ENCODE peak calls at places on chromosomes 13 and 19, in five cellular contexts. F is BJ, A is cardiac muscle cell, W is T-helper 2 cell, N is RCC 7860. Z is an unnamed sample.

GRCh38 chr13:90884066-90884465 is 463.4 kb upstream of the MIR17HG start:
- DNase-seq in F (no peak), A (no peak), W (no peak), N (no peak), Z (no peak)

GRCh38 chr13:21688056-21688455 is 17.2 kb downstream of the FGF9 start:
- DNase-seq in F (no peak), A (no peak), W (no peak), N (no peak), Z (no peak)

GRCh38 chr19:2666344-2666994 is 36.0 kb downstream of the GNG7 start:
- DNase-seq in F (no peak), A (no peak), W (no peak), N (no peak), Z (no peak)

GRCh38 chr19:16252459-16253205 is 54.9 kb downstream of the AP1M1 start:
- DNase-seq in F (no peak), A (no peak), W (no peak), N (no peak), Z (peak)

GRCh38 chr19:5038631-5039271 is 69.8 kb downstream of the KDM4B start:
- DNase-seq in F (no peak), A (peak), W (no peak), N (peak), Z (no peak)

GRCh38 chr13:42696191-42696590 is 85.2 kb upstream of the FAM216B start:
- DNase-seq in F (peak), A (peak), W (no peak), N (peak), Z (no peak)

GRCh38 chr19:4547303-4548237 is 7.7 kb upstream of the LRG1 start:
- DNase-seq in F (no peak), A (peak), W (no peak), N (no peak), Z (peak)

GRCh38 chr19:18070181-18070580 is 16.6 kb downstream of the IL12RB1 start:
- DNase-seq in F (no peak), A (peak), W (no peak), N (no peak), Z (no peak)

GRCh38 chr19:29010276-29010675 is 202.7 kb downstream of the UQCRFS1 start:
- DNase-seq in F (no peak), A (no peak), W (no peak), N (no peak), Z (no peak)

GRCh38 chr13:97851269-97851668 is 102.2 kb upstream of the IPO5 start:
- DNase-seq in F (no peak), A (peak), W (no peak), N (no peak), Z (no peak)

GRCh38 chr19:12295191-12295590 is 508 bp upstream of the ZNF44 start:
- DNase-seq in F (no peak), A (no peak), W (no peak), N (no peak), Z (no peak)

GRCh38 chr19:52648336-52648990 is 10.3 kb upstream of the ZNF83 start:
- DNase-seq in F (peak), A (peak), W (no peak), N (no peak), Z (no peak)

GRCh38 chr13:47327856-47328255 is 431.0 kb upstream of the HTR2A start:
- DNase-seq in F (no peak), A (peak), W (no peak), N (no peak), Z (no peak)

GRCh38 chr19:52778811-52779210 is 7.8 kb downstream of the ZNF600 start:
- DNase-seq in F (no peak), A (no peak), W (no peak), N (no peak), Z (no peak)

GRCh38 chr13:27130223-27131015 is 41.2 kb downstream of the USP12 start:
- DNase-seq in F (no peak), A (peak), W (no peak), N (no peak), Z (no peak)

GRCh38 chr13:113367771-113368170 is 3.8 kb upstream of the GRTP1 start:
- DNase-seq in F (no peak), A (no peak), W (no peak), N (no peak), Z (no peak)

GRCh38 chr13:98180092-98180491 is 3.0 kb upstream of the RNF113B start:
- DNase-seq in F (no peak), A (peak), W (no peak), N (no peak), Z (no peak)

GRCh38 chr19:13850910-13851753 is 25.8 kb upstream of the NANOS3 start:
- DNase-seq in F (peak), A (peak), W (peak), N (peak), Z (peak)

GRCh38 chr19:4012092-4012974 is 4.8 kb downstream of the PIAS4 start:
- DNase-seq in F (no peak), A (no peak), W (no peak), N (no peak), Z (peak)

GRCh38 chr19:16369664-16370576 is 45.3 kb downstream of the KLF2 start:
- DNase-seq in F (no peak), A (no peak), W (peak), N (no peak), Z (no peak)

GRCh38 chr13:51841732-51842131 is 3.2 kb downstream of the TMEM272 start:
- DNase-seq in F (no peak), A (no peak), W (no peak), N (no peak), Z (no peak)

GRCh38 chr13:33937373-33938087 is 119.6 kb downstream of the RFC3 start:
- DNase-seq in F (no peak), A (no peak), W (no peak), N (no peak), Z (no peak)

GRCh38 chr19:48772503-48772953 is 17.2 kb downstream of the FGF21 start:
- DNase-seq in F (no peak), A (no peak), W (no peak), N (no peak), Z (peak)

GRCh38 chr13:39672378-39673132 is 17.1 kb downstream of the COG6 start:
- DNase-seq in F (no peak), A (no peak), W (no peak), N (no peak), Z (no peak)

GRCh38 chr13:109938255-109938936 is 152.0 kb upstream of the IRS2 start:
- DNase-seq in F (peak), A (peak), W (no peak), N (peak), Z (peak)

GRCh38 chr19:19721896-19722295 is 11.0 kb downstream of the ZNF14 start:
- DNase-seq in F (no peak), A (no peak), W (no peak), N (no peak), Z (no peak)

GRCh38 chr19:18282021-18282787 is 782 bp upstream of the JUND start:
- DNase-seq in F (no peak), A (no peak), W (no peak), N (peak), Z (no peak)

GRCh38 chr13:48255954-48256353 is 22.9 kb downstream of the ITM2B start:
- DNase-seq in F (no peak), A (no peak), W (no peak), N (no peak), Z (no peak)

GRCh38 chr13:96967248-96967745 is 27.0 kb downstream of the OXGR1 start:
- DNase-seq in F (no peak), A (no peak), W (no peak), N (no peak), Z (no peak)

Z was measured in body of pancreas.